ENCODE peak calls at places on chromosomes 12 and 14, in seven cellular contexts. E is AG04450, K is tibial artery, J is nephron progenitor cell, M is breast epithelium, I is omental fat pad, D is uterus. F is an unnamed sample.

GRCh38 chr12:131755305-131756113 is 44.6 kb downstream of the SFSWAP start:
- DNase-seq in M (no peak), K (no peak), J (no peak), I (no peak), E (no peak), D (no peak), F (no peak)

GRCh38 chr14:40581264-40581663 is 1025.4 kb upstream of the LRFN5 start:
- DNase-seq in I (no peak), M (no peak), J (no peak), E (no peak), D (no peak), K (no peak), F (no peak)

GRCh38 chr14:92490239-92490959 is 23.2 kb upstream of the RIN3 start:
- DNase-seq in D (no peak), I (no peak), K (no peak), M (no peak), E (no peak), J (no peak), F (no peak)

GRCh38 chr14:101830271-101830670 is 68.8 kb downstream of the PPP2R5C start:
- DNase-seq in K (no peak), D (no peak), J (no peak), M (no peak), E (no peak), I (no peak), F (no peak)

GRCh38 chr12:7207866-7208612 is 18.6 kb downstream of the PEX5 start:
- DNase-seq in D (no peak), M (no peak), I (no peak), E (no peak), K (no peak), J (no peak), F (no peak)

GRCh38 chr12:17928708-17929366 is 161.2 kb downstream of the RERGL start:
- DNase-seq in E (no peak), J (no peak), K (no peak), M (no peak), D (no peak), I (no peak), F (no peak)

GRCh38 chr12:51033048-51033447 is 6.9 kb upstream of the SLC11A2 start:
- DNase-seq in K (no peak), M (no peak), D (no peak), J (no peak), E (no peak), I (no peak), F (no peak)

GRCh38 chr12:85828576-85828975 is 7.6 kb downstream of the RASSF9 start:
- DNase-seq in M (no peak), K (no peak), E (no peak), D (no peak), J (no peak), I (no peak), F (no peak)

GRCh38 chr14:96108061-96108795 is 69.1 kb downstream of the C14orf132 start:
- DNase-seq in E (no peak), J (no peak), M (no peak), K (no peak), D (no peak), I (no peak), F (no peak)

GRCh38 chr12:75738486-75738885 is 227.1 kb upstream of the KRR1 start:
- DNase-seq in J (no peak), I (no peak), K (no peak), D (no peak), E (no peak), M (no peak), F (no peak)

GRCh38 chr12:3359478-3359877 is 131.5 kb upstream of the PRMT8 start:
- DNase-seq in K (no peak), D (no peak), J (no peak), I (no peak), M (no peak), E (no peak), F (no peak)

GRCh38 chr12:131365821-131366260 is 345.0 kb upstream of the SFSWAP start:
- DNase-seq in E (no peak), J (no peak), K (no peak), I (no peak), D (peak; percentile 80), M (no peak), F (peak; percentile 54)

GRCh38 chr12:131048611-131048990 is 94.9 kb downstream of the ADGRD1 start:
- DNase-seq in D (no peak), I (no peak), M (no peak), E (no peak), K (no peak), J (no peak), F (no peak)

GRCh38 chr12:52319097-52319496 is 2.1 kb downstream of the KRT83 start:
- DNase-seq in E (no peak), M (no peak), K (peak; percentile 35), J (no peak), I (no peak), D (no peak), F (no peak)

GRCh38 chr12:107388263-107388662 is 294.9 kb upstream of the CRY1 start:
- DNase-seq in M (no peak), K (no peak), E (no peak), I (no peak), D (no peak), J (no peak), F (no peak)

GRCh38 chr12:107384645-107385044 is 291.3 kb upstream of the CRY1 start:
- DNase-seq in E (no peak), J (no peak), D (no peak), K (no peak), M (no peak), I (no peak), F (no peak)

GRCh38 chr12:107390414-107390813 is 295.2 kb upstream of the PWP1 start:
- DNase-seq in M (no peak), J (no peak), I (no peak), D (no peak), E (no peak), K (no peak), F (no peak)

GRCh38 chr12:107386569-107386968 is 293.2 kb upstream of the CRY1 start:
- DNase-seq in J (no peak), I (no peak), D (no peak), E (no peak), M (no peak), K (no peak), F (no peak)

DNA sequence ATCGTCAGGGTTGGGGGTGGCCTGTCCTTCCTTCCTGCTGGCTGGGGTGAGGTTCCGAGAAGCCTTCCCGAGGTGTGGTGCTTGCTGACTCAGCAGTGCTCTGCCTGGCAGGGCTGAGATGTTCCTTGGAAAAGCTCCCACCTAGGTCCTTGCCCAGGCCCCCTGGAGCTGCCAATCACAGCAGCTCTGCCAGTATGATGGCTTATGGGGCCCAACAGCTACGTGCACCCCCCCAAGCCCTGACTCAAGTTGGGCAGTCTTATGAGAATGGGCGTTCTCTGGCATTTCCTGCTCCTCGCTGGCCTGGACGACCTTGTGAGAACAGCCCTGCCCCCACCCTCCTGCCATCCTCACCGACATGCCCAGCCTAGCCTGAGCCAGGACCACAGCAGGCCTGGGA is 292.2 kb upstream of the CRY1 start:
- DNase-seq in K (no peak), J (no peak), I (no peak), D (no peak), E (no peak), M (peak; percentile 44), F (no peak)
- TF ChIP-seq CTCF in K (no peak), J (no peak), I (no peak), D (no peak), E (no peak), M (no peak), F (no peak)

GRCh38 chr14:77151918-77152588 is 10.5 kb upstream of the ZDHHC22 start:
- DNase-seq in D (no peak), K (no peak), E (no peak), M (no peak), J (no peak), I (no peak), F (no peak)
- TF ChIP-seq CTCF in D (no peak), K (no peak), E (peak; percentile 27), M (peak; percentile 14), J (no peak), I (no peak), F (no peak)

GRCh38 chr12:113755098-113755497 is 211.0 kb downstream of the RBM19 start:
- DNase-seq in K (no peak), M (no peak), J (no peak), I (no peak), E (no peak), D (no peak), F (no peak)

GRCh38 chr12:113759135-113759534 is 207.0 kb downstream of the RBM19 start:
- DNase-seq in E (no peak), M (no peak), K (no peak), I (no peak), J (no peak), D (no peak), F (no peak)

GRCh38 chr12:113758165-113758924 is 207.8 kb downstream of the RBM19 start:
- DNase-seq in E (no peak), D (no peak), M (no peak), K (no peak), I (no peak), J (no peak), F (no peak)

GRCh38 chr12:113756609-113757008 is 209.5 kb downstream of the RBM19 start:
- DNase-seq in D (no peak), I (no peak), M (no peak), J (no peak), K (no peak), E (no peak), F (no peak)

DNA sequence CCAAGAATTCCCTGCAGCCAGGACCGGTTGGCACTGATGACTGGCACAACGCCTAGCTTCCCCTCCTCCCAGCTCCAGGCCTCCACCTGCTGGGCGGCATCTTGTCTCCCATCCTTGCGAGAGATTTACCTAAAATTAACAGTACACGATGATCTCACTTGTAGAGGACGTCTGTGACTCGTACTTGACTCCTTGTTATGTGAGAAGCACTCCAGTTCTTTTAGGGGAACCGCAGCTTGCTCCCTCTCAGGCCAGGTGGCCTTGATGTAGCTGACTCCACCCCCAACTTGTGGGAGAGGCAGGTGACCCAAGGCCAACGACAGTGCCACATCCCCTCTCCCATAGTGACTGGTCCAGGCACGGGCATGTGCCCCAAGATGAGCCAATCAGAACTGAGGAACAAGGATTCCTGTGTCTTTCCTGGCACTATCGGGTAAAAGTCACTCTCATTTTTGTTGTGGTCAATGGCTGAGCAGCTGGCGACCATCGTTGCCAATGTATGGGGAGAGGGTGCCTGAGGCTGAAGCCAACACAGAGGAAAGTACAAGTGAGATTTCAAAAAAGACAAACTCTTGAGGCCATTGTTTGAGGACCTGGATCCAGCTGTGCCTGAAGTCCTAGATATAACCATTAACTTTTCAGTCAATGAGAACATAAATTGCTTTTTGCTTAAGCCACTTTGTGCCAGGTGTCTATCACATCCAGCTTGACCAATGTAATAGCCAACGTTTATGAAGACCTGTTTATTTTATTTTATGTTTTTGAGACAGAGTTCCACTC is 208.7 kb downstream of the RBM19 start:
- DNase-seq in I (no peak), E (no peak), M (no peak), J (no peak), D (no peak), K (no peak), F (no peak)
- TF ChIP-seq CTCF in I (no peak), E (no peak), M (no peak), J (no peak), D (no peak), K (no peak), F (no peak)

DNA sequence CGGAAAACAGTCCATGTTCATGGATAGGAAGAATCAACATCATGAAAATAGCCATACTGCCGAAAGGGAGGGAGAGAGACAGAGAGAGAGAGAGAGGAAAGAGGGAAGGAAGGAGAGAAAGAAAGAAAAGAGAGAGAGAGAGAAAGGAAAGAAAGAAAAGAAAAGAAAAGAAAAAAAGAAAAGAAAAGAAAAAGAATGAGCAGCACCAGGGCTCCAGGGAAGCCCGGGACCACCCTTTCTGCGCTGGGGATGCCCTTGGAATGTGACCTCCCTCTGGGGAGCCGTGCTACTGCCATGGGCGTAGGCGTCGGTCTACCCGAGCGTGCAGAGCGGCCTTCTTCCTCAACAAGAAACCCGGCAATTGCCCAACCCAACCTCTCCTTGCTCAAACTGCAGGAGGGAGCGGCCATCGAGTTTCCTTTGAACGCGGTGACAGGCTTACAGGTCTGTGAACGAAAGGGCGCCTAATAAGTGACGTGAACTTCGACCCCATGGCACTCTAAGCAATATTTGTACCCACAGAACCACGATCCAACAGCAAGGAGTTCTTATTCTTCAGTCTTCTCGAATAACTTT is 16.9 kb downstream of the OR6S1 start:
- DNase-seq in I (no peak), D (no peak), E (no peak), K (no peak), J (peak; percentile 68), M (no peak), F (peak; percentile 81)
- TF ChIP-seq CTCF in I (no peak), D (no peak), E (no peak), K (no peak), J (no peak), M (no peak), F (no peak)

F was measured in sigmoid colon.